ENCODE peak calls at places on chromosomes 7 and 10, in eight cellular contexts. W, I, G, U, X, J, V and P are unnamed samples.

GRCh38 chr10:70744617-70745138 is 40.5 kb downstream of the TBATA start:
- DNase-seq in I (no peak), W (no peak), U (no peak), V (no peak), J (no peak), X (no peak), G (no peak), P (no peak)

GRCh38 chr10:117429644-117430043 is 54.4 kb upstream of the PDZD8 start:
- DNase-seq in X (no peak), W (no peak), I (no peak), G (no peak), V (no peak), U (no peak), J (no peak), P (no peak)

GRCh38 chr7:51217804-51218203 is 98.8 kb downstream of the COBL start:
- DNase-seq in J (no peak), G (no peak), U (no peak), W (no peak), X (no peak), V (no peak), I (no peak), P (no peak)

GRCh38 chr7:5420841-5421625 is 2.6 kb downstream of the TNRC18 start:
- DNase-seq in X (peak), G (no peak), V (no peak), J (no peak), W (no peak), I (no peak), U (peak), P (no peak)

GRCh38 chr10:59628965-59629364 is 80.7 kb downstream of the SLC16A9 start:
- DNase-seq in V (no peak), G (no peak), J (no peak), I (no peak), W (no peak), U (no peak), X (no peak), P (no peak)

GRCh38 chr7:14504134-14504533 is 398.4 kb downstream of the DGKB start:
- DNase-seq in U (no peak), J (no peak), V (no peak), G (no peak), X (no peak), W (peak), I (no peak), P (no peak)

GRCh38 chr10:124354411-124355382 is 64.0 kb downstream of the OAT start:
- DNase-seq in V (peak), X (peak), G (no peak), W (peak), I (peak), J (no peak), U (peak), P (peak)

GRCh38 chr7:135974667-135975066 is 2.5 kb downstream of the MTPN start:
- DNase-seq in X (no peak), W (no peak), U (no peak), I (no peak), J (no peak), V (no peak), G (no peak), P (peak)

GRCh38 chr10:74880041-74880440 is 53.6 kb downstream of the KAT6B start:
- DNase-seq in X (no peak), G (no peak), U (peak), V (no peak), I (no peak), W (no peak), J (no peak), P (no peak)

GRCh38 chr7:8365499-8366110 is 67.8 kb upstream of the NXPH1 start:
- DNase-seq in I (no peak), G (no peak), W (no peak), X (no peak), V (no peak), J (no peak), U (peak), P (no peak)